ENCODE peak calls at places on chromosomes 2 and 18, in six cellular contexts. K is psoas muscle, J is fibroblast of lung, I is cardiac muscle cell, P is pancreas, U is PC-3. R is an unnamed sample.

GRCh38 chr18:56333846-56334245 is 304.5 kb downstream of the TXNL1 start:
- DNase-seq in J (no peak), P (no peak), I (no peak), U (peak; percentile 66), K (no peak), R (no peak)

GRCh38 chr18:26386002-26386401 is 159.8 kb downstream of the TAF4B start:
- DNase-seq in K (no peak), I (peak; percentile 8), U (peak; percentile 70), J (peak; percentile 42), P (no peak), R (peak; percentile 7)

GRCh38 chr2:7992612-7993596 is 689.0 kb upstream of the ID2 start:
- DNase-seq in K (no peak), P (no peak), J (no peak), U (peak; percentile 18), I (peak; percentile 44), R (peak; percentile 12)

GRCh38 chr2:11406492-11407381 is 59.2 kb downstream of the E2F6 start:
- DNase-seq in K (peak; percentile 61), U (peak; percentile 43), J (peak; percentile 67), P (no peak), I (no peak), R (peak; percentile 64)

GRCh38 chr18:24268784-24269550 is 128.7 kb downstream of the OSBPL1A start:
- DNase-seq in P (no peak), I (no peak), K (no peak), U (peak; percentile 27), J (no peak), R (no peak)

GRCh38 chr18:23226930-23227728 is 91.8 kb downstream of the CABLES1 start:
- DNase-seq in P (no peak), K (peak; percentile 53), I (no peak), J (peak; percentile 94), U (peak; percentile 45), R (no peak)

GRCh38 chr2:7083580-7084509 is 166.6 kb downstream of the RNF144A start:
- DNase-seq in P (no peak), J (peak; percentile 18), I (peak; percentile 12), K (no peak), U (peak; percentile 77), R (no peak)

GRCh38 chr18:36829362-36830140 is 624 bp downstream of the KIAA1328 start:
- DNase-seq in J (peak; percentile 31), U (peak; percentile 11), P (no peak), K (no peak), I (peak; percentile 14), R (no peak)

GRCh38 chr2:85937069-85937439 is 48.3 kb upstream of the ST3GAL5 start:
- DNase-seq in P (no peak), J (no peak), K (no peak), U (no peak), I (no peak), R (no peak)

GRCh38 chr2:68908392-68908970 is 37.3 kb upstream of the BMP10 start:
- DNase-seq in P (peak; percentile 70), K (peak; percentile 69), U (peak; percentile 98), J (peak; percentile 96), I (no peak), R (peak; percentile 39)

GRCh38 chr2:207129821-207130220 is 35.9 kb downstream of the KLF7 start:
- DNase-seq in U (no peak), K (no peak), I (no peak), J (no peak), P (no peak), R (no peak)

GRCh38 chr2:64359892-64360657 is 93.9 kb upstream of the LGALSL start:
- DNase-seq in U (peak; percentile 99), K (peak; percentile 86), P (peak; percentile 91), J (peak; percentile 94), I (peak; percentile 13), R (peak; percentile 56)

GRCh38 chr2:187890690-187891089 is 336.5 kb upstream of the TFPI start:
- DNase-seq in U (no peak), K (no peak), J (no peak), I (no peak), P (no peak), R (no peak)

GRCh38 chr18:3305354-3305762 is 43.4 kb downstream of the MYL12B start:
- DNase-seq in K (no peak), J (peak; percentile 99), U (peak; percentile 95), P (no peak), I (no peak), R (peak; percentile 78)

GRCh38 chr2:16034975-16035746 is 94.8 kb downstream of the MYCN start:
- DNase-seq in I (no peak), K (no peak), U (no peak), P (no peak), J (no peak), R (no peak)

GRCh38 chr18:44870631-44871502 is 190.2 kb downstream of the SETBP1 start:
- DNase-seq in P (no peak), U (no peak), K (no peak), I (no peak), J (no peak), R (no peak)

GRCh38 chr2:193350509-193350908 is 1155.8 kb upstream of the TMEFF2 start:
- DNase-seq in I (no peak), P (no peak), K (no peak), J (no peak), U (no peak), R (no peak)

GRCh38 chr2:241199897-241200821 is 11.7 kb downstream of the ANO7 start:
- DNase-seq in U (no peak), J (no peak), K (peak; percentile 11), I (no peak), P (no peak), R (no peak)

GRCh38 chr2:129275706-129276105 is 703.8 kb upstream of the RAB6C start:
- DNase-seq in J (no peak), K (no peak), I (no peak), U (no peak), P (no peak), R (no peak)

GRCh38 chr2:107013884-107014283 is 127.9 kb upstream of the ST6GAL2 start:
- DNase-seq in P (no peak), I (no peak), K (no peak), U (no peak), J (no peak), R (no peak)

GRCh38 chr2:107020386-107020785 is 134.4 kb upstream of the ST6GAL2 start:
- DNase-seq in U (no peak), K (no peak), P (no peak), I (no peak), J (no peak), R (no peak)

DNA sequence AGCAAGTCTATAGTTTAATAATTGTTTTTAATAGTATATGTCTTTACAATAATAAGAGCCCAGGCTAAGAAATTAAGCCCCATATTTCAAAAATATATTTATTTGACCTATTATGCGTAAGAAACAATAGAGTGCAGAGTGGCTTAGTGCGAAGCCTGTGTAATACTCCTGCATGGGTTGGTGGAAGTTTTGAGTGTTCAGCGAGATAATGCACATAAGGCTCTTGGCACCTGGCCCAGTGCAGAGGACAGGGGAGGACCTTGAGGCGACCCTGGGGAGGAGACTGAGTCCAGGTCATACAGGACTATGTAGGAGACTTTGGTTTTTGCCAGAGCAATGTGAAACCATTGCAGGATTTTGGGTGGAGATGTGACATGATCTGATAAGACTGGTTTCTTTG is 132.4 kb upstream of the ST6GAL2 start:
- DNase-seq in J (no peak), U (no peak), I (peak; percentile 13), K (no peak), P (no peak), R (no peak)
- TF ChIP-seq CTCF in J (no peak), U (no peak), I (no peak), K (no peak), P (no peak), R (no peak)

GRCh38 chr2:149716687-149717086 is 129.1 kb upstream of the MMADHC start:
- DNase-seq in K (no peak), J (peak; percentile 45), P (no peak), I (peak; percentile 33), U (no peak), R (no peak)

GRCh38 chr2:149719695-149720094 is 132.1 kb upstream of the MMADHC start:
- DNase-seq in P (no peak), I (no peak), U (no peak), K (no peak), J (no peak), R (no peak)

GRCh38 chr2:149720615-149721014 is 133.0 kb upstream of the MMADHC start:
- DNase-seq in P (no peak), J (no peak), K (no peak), U (no peak), I (no peak), R (no peak)

GRCh38 chr2:149715894-149716293 is 128.3 kb upstream of the MMADHC start:
- DNase-seq in K (no peak), P (no peak), I (no peak), J (no peak), U (no peak), R (no peak)

GRCh38 chr2:149715005-149715592 is 127.5 kb upstream of the MMADHC start:
- DNase-seq in K (no peak), I (no peak), U (peak; percentile 74), J (peak; percentile 45), P (no peak), R (no peak)
- TF ChIP-seq CTCF in K (peak; percentile 44), I (peak; percentile 84), U (peak; percentile 82), J (peak; percentile 68), P (peak; percentile 36), R (peak; percentile 76)

DNA sequence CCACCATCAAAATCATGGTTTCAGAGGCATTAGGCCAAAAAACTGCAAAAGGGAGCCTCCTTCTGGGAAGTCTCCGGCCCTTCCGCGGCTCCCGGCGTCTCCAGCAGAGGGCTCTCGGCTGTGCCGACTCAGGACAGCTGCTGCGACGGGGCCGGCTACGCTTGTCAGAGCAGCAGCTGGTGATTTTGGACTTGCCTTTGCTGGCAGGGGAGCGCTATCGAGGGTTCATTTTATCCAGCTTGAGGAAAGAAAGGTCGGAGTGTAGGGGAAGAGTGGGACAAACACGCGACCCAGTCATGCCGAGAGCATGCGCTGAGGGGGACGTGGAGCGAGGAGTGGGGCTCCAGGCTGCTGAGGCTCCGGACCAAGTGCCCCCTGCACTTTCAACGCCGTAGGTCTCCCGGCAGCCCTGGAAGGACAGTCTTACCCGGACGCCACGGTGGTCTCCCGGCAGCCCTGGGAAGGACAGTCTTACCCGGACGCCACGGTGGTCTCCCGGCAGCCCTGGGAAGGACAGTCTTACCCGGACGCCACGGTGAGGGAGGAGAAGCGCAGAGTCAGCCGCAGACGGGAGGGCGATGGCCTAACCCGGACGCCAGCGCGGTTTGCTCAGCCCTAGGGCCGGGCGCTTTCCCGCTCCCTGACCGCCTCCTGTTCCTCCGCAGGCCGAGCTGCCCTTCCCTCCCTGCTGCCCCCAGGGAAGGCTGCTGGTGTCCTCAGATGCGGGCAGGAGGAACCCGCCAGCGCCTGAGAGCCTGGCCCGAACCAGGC is 21.7 kb downstream of the DDX18 start:
- DNase-seq in I (peak; percentile 83), U (peak; percentile 35), J (peak; percentile 76), K (peak; percentile 86), P (peak; percentile 73), R (peak; percentile 60)
- TF ChIP-seq CTCF in I (peak; percentile 99), U (peak; percentile 64), J (peak; percentile 94), K (peak; percentile 74), P (peak; percentile 49), R (peak; percentile 99)

GRCh38 chr2:275457-275856 is 10.7 kb downstream of the ACP1 start:
- DNase-seq in U (no peak), K (no peak), J (no peak), I (no peak), P (no peak), R (no peak)

GRCh38 chr2:270861-271260 is 6.1 kb downstream of the ACP1 start:
- DNase-seq in U (no peak), P (no peak), K (no peak), I (no peak), J (no peak), R (no peak)

GRCh38 chr2:271917-272316 is 7.2 kb downstream of the ACP1 start:
- DNase-seq in I (no peak), J (no peak), U (no peak), K (no peak), P (no peak), R (no peak)

GRCh38 chr2:273338-273737 is 8.6 kb downstream of the ACP1 start:
- DNase-seq in P (no peak), I (no peak), U (no peak), K (no peak), J (no peak), R (no peak)

GRCh38 chr2:274503-274902 is 9.8 kb downstream of the ACP1 start:
- DNase-seq in I (no peak), K (no peak), U (no peak), J (no peak), P (no peak), R (no peak)
- TF ChIP-seq CTCF in I (no peak), K (no peak), U (peak; percentile 54), J (no peak), P (no peak), R (no peak)